ENCODE peak calls at places on chromosome 9, in ten cellular contexts. Z is HCT116; T is C1 segment of cervical spinal cord; C is NCI-H146; P is T-helper 2 cell; V is retina; W is BJ; G is HFF-Myc; M is NCI-H69; S is stimulated activated CD4-positive, alpha-beta T cell treated with anti-CD3 and anti-CD28 coated beads, Interleukin-2, amount 100 ng/mL, for 48 hours. H is an unnamed sample.

GRCh38 chr9:89435315-89435823 is 62.5 kb downstream of the SEMA4D start:
- DNase-seq in P (no peak), Z (peak; percentile 43), S (no peak), C (peak; percentile 7), M (peak; percentile 58), W (no peak), T (no peak), G (no peak), V (no peak), H (no peak)

GRCh38 chr9:4430492-4431261 is 59.6 kb upstream of the SLC1A1 start:
- DNase-seq in G (no peak), C (no peak), V (no peak), S (no peak), Z (no peak), P (no peak), M (no peak), W (no peak), T (no peak), H (no peak)

GRCh38 chr9:128484686-128485413 is 19.7 kb upstream of the GLE1 start:
- DNase-seq in Z (no peak), G (no peak), W (no peak), V (no peak), C (no peak), M (no peak), T (no peak), P (no peak), S (no peak), H (no peak)

GRCh38 chr9:94654165-94654894 is 15.0 kb upstream of the FBP1 start:
- DNase-seq in M (no peak), S (no peak), Z (no peak), W (no peak), C (no peak), P (no peak), G (no peak), T (no peak), V (no peak), H (no peak)

GRCh38 chr9:115198018-115198417 is 80.1 kb upstream of the TNC start:
- DNase-seq in V (no peak), Z (no peak), S (no peak), W (no peak), T (no peak), C (no peak), M (peak; percentile 81), G (no peak), P (no peak), H (no peak)

GRCh38 chr9:126693428-126693931 is 79.8 kb downstream of the LMX1B start:
- DNase-seq in C (no peak), Z (no peak), T (no peak), M (no peak), S (no peak), G (no peak), P (no peak), V (no peak), W (no peak), H (no peak)

GRCh38 chr9:37239224-37239859 is 119.0 kb downstream of the ZCCHC7 start:
- DNase-seq in S (no peak), M (peak; percentile 40), T (no peak), C (peak; percentile 81), V (no peak), W (no peak), Z (no peak), P (no peak), G (no peak), H (no peak)

GRCh38 chr9:120445974-120446373 is 134.0 kb downstream of the CDK5RAP2 start:
- DNase-seq in Z (no peak), W (no peak), G (no peak), C (no peak), V (no peak), S (no peak), M (peak; percentile 66), P (no peak), T (no peak), H (no peak)

GRCh38 chr9:137163101-137163661 is 6.7 kb downstream of the LRRC26 start:
- DNase-seq in G (no peak), Z (peak; percentile 57), T (no peak), M (no peak), C (no peak), S (no peak), P (no peak), W (no peak), V (no peak), H (no peak)

GRCh38 chr9:34987160-34988040 is 2.1 kb upstream of the DNAJB5 start:
- DNase-seq in M (peak; percentile 78), C (peak; percentile 12), T (no peak), P (no peak), S (no peak), W (no peak), G (no peak), V (no peak), Z (no peak), H (no peak)

GRCh38 chr9:77954018-77954417 is 77.6 kb downstream of the GNAQ start:
- DNase-seq in Z (no peak), C (no peak), P (no peak), S (no peak), V (no peak), T (no peak), W (no peak), M (no peak), G (no peak), H (no peak)

GRCh38 chr9:211557-211956 is 3.1 kb upstream of the DOCK8 start:
- DNase-seq in C (no peak), V (no peak), T (no peak), M (no peak), G (no peak), P (no peak), S (no peak), Z (no peak), W (no peak), H (no peak)

GRCh38 chr9:95857122-95857521 is 18.4 kb upstream of the ERCC6L2 start:
- DNase-seq in Z (no peak), M (peak; percentile 90), G (peak; percentile 84), P (no peak), W (no peak), S (no peak), V (peak; percentile 9), C (no peak), T (no peak), H (no peak)

GRCh38 chr9:15834541-15834940 is 281.7 kb downstream of the CCDC171 start:
- DNase-seq in M (peak; percentile 71), W (no peak), Z (no peak), S (no peak), T (no peak), V (no peak), P (no peak), C (peak; percentile 36), G (peak; percentile 12), H (peak; percentile 90)

GRCh38 chr9:124493794-124494479 is 13.3 kb downstream of the NR5A1 start:
- DNase-seq in G (no peak), S (no peak), Z (no peak), T (no peak), W (no peak), V (no peak), M (no peak), C (no peak), P (no peak), H (no peak)

H was measured in SK-N-MC.